ENCODE peak calls at places on chromosome 17, in six cellular contexts. One of them, this sample, is unnamed.

GRCh38 chr17:78278139-78278741 is 46.8 kb downstream of the TMEM235 start:
- DNase-seq in prostate gland: no peak
- DNase-seq in suprapubic skin: no peak
- DNase-seq in body of pancreas: no peak
- DNase-seq in fibroblast of pulmonary artery: no peak
- DNase-seq in endothelial cell of umbilical vein: no peak
- DNase-seq in this sample: peak

GRCh38 chr17:42554250-42555121 is 1.8 kb downstream of the HSD17B1 start:
- DNase-seq in endothelial cell of umbilical vein: peak
- DNase-seq in fibroblast of pulmonary artery: peak
- DNase-seq in prostate gland: peak
- DNase-seq in body of pancreas: peak
- DNase-seq in suprapubic skin: peak
- DNase-seq in this sample: peak

GRCh38 chr17:9104370-9105041 is 83.2 kb downstream of the NTN1 start:
- DNase-seq in body of pancreas: peak
- DNase-seq in suprapubic skin: no peak
- DNase-seq in endothelial cell of umbilical vein: no peak
- DNase-seq in prostate gland: no peak
- DNase-seq in fibroblast of pulmonary artery: no peak
- DNase-seq in this sample: no peak

GRCh38 chr17:3964203-3965122 is at the start of gene ATP2A3:
- DNase-seq in body of pancreas: peak
- DNase-seq in endothelial cell of umbilical vein: no peak
- DNase-seq in fibroblast of pulmonary artery: no peak
- DNase-seq in suprapubic skin: no peak
- DNase-seq in prostate gland: no peak
- DNase-seq in this sample: peak

GRCh38 chr17:82848022-82848592 is 8.3 kb upstream of the ZNF750 start:
- DNase-seq in fibroblast of pulmonary artery: peak
- DNase-seq in suprapubic skin: no peak
- DNase-seq in endothelial cell of umbilical vein: peak
- DNase-seq in body of pancreas: peak
- DNase-seq in prostate gland: peak
- DNase-seq in this sample: peak

GRCh38 chr17:9644910-9645751 is at the start of gene USP43:
- DNase-seq in suprapubic skin: no peak
- DNase-seq in fibroblast of pulmonary artery: no peak
- DNase-seq in endothelial cell of umbilical vein: no peak
- DNase-seq in body of pancreas: peak
- DNase-seq in prostate gland: peak
- DNase-seq in this sample: peak

GRCh38 chr17:1518410-1518809 is 2.0 kb upstream of the INPP5K start:
- DNase-seq in endothelial cell of umbilical vein: no peak
- DNase-seq in suprapubic skin: no peak
- DNase-seq in fibroblast of pulmonary artery: no peak
- DNase-seq in prostate gland: no peak
- DNase-seq in body of pancreas: no peak
- DNase-seq in this sample: no peak

GRCh38 chr17:58322581-58323419 is 5.8 kb downstream of the TSPOAP1 start:
- DNase-seq in prostate gland: no peak
- DNase-seq in fibroblast of pulmonary artery: no peak
- DNase-seq in body of pancreas: no peak
- DNase-seq in endothelial cell of umbilical vein: no peak
- DNase-seq in suprapubic skin: no peak
- DNase-seq in this sample: no peak

GRCh38 chr17:42783062-42783777 is 2.8 kb downstream of the WNK4 start:
- DNase-seq in suprapubic skin: no peak
- DNase-seq in fibroblast of pulmonary artery: peak
- DNase-seq in prostate gland: no peak
- DNase-seq in endothelial cell of umbilical vein: peak
- DNase-seq in body of pancreas: no peak
- DNase-seq in this sample: peak

GRCh38 chr17:66925811-66926500 is 38.6 kb upstream of the CACNG4 start:
- DNase-seq in body of pancreas: no peak
- DNase-seq in suprapubic skin: no peak
- DNase-seq in endothelial cell of umbilical vein: no peak
- DNase-seq in prostate gland: no peak
- DNase-seq in fibroblast of pulmonary artery: no peak
- DNase-seq in this sample: no peak

GRCh38 chr17:82900741-82901140 is 60.9 kb upstream of the ZNF750 start:
- DNase-seq in endothelial cell of umbilical vein: no peak
- DNase-seq in prostate gland: no peak
- DNase-seq in body of pancreas: no peak
- DNase-seq in fibroblast of pulmonary artery: no peak
- DNase-seq in suprapubic skin: no peak
- DNase-seq in this sample: peak

GRCh38 chr17:33602981-33603380 is 309.9 kb upstream of the ASIC2 start:
- DNase-seq in body of pancreas: no peak
- DNase-seq in prostate gland: no peak
- DNase-seq in endothelial cell of umbilical vein: no peak
- DNase-seq in suprapubic skin: no peak
- DNase-seq in fibroblast of pulmonary artery: no peak
- DNase-seq in this sample: no peak

GRCh38 chr17:48198950-48199541 is 91.5 kb downstream of the SNX11 start:
- DNase-seq in prostate gland: peak
- DNase-seq in fibroblast of pulmonary artery: no peak
- DNase-seq in body of pancreas: no peak
- DNase-seq in suprapubic skin: no peak
- DNase-seq in endothelial cell of umbilical vein: no peak
- DNase-seq in this sample: no peak

GRCh38 chr17:40176409-40177110 is 710 bp upstream of the RAPGEFL1 start:
- DNase-seq in body of pancreas: no peak
- DNase-seq in suprapubic skin: peak
- DNase-seq in prostate gland: peak
- DNase-seq in fibroblast of pulmonary artery: no peak
- DNase-seq in endothelial cell of umbilical vein: no peak
- DNase-seq in this sample: no peak

GRCh38 chr17:60086822-60087591 is 8.3 kb upstream of the HEATR6 start:
- DNase-seq in fibroblast of pulmonary artery: peak
- DNase-seq in endothelial cell of umbilical vein: no peak
- DNase-seq in prostate gland: no peak
- DNase-seq in body of pancreas: no peak
- DNase-seq in suprapubic skin: no peak
- DNase-seq in this sample: peak
- H3K4me3 ChIP-seq in fibroblast of pulmonary artery: peak
- H3K4me3 ChIP-seq in endothelial cell of umbilical vein: no peak
- H3K4me3 ChIP-seq in prostate gland: no peak
- H3K4me3 ChIP-seq in body of pancreas: no peak
- H3K4me3 ChIP-seq in suprapubic skin: no peak
- H3K4me3 ChIP-seq in this sample: peak

DNA sequence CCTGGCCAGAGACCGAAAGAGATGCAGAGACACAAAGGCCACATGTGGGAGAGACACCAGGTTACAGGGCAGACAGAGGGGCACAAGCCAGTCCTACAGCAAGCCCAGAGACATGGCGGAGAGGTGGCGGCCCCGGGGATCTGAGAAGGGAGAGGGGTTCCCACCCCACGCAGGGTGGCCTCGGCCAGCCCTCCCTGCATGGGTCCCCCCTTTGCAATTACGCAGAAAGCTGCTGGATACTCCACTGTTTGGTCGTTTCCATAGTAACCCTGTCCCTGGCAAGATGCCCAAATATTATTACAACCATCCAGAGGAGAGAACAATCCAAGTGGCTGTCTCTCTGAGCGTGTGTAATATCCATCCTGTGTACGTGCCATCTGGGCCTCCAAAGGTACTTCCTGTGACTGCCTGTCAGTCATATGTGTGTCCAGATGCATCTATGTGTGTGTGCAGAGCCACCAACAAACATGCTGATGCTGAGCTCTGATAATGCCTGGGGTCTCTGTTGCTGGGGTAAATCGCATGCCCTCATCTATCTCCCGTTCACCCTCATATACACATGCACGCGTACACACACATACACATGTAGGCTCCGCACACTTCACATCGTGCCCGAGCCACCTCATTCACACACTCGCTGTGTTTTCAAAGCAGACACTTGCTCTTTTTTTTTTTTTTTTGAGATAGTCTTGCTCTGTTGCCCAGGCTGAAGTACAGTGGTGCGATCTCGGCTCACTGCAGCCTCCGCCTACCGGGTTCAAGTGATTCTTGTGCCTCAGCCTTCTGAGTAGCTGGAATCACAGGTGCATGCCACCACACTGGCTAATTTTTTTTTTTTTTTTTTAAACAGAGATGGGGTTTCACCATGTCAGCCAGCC is 5.5 kb downstream of the PCGF2 start:
- DNase-seq in suprapubic skin: peak
- DNase-seq in body of pancreas: peak
- DNase-seq in fibroblast of pulmonary artery: peak
- DNase-seq in prostate gland: no peak
- DNase-seq in endothelial cell of umbilical vein: peak
- DNase-seq in this sample: peak
- TF ChIP-seq CTCF in suprapubic skin: no peak
- TF ChIP-seq CTCF in body of pancreas: no peak
- TF ChIP-seq CTCF in fibroblast of pulmonary artery: no peak
- TF ChIP-seq CTCF in prostate gland: no peak
- TF ChIP-seq CTCF in endothelial cell of umbilical vein: no peak
- TF ChIP-seq CTCF in this sample: no peak

DNA sequence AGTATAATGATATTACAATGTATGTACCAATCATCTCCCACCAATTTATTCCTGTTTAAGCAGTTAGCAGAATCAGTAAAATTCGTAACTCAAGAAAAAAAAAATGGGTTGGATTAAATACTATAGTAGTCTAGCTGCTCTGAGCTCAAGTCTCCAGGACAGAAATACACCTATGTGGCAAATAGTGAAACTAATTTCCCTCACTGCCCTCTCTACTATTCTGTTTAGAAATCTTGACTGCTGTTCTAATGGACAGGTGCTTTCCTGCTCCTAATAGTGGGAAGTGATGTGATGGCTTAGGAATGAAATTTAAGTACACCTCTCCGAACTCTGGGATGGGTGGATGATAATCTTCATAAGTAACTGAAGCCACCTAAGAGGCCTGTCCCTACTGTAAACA is 175.7 kb downstream of the KCNJ2 start:
- DNase-seq in body of pancreas: no peak
- DNase-seq in prostate gland: no peak
- DNase-seq in suprapubic skin: no peak
- DNase-seq in fibroblast of pulmonary artery: no peak
- DNase-seq in endothelial cell of umbilical vein: no peak
- DNase-seq in this sample: no peak
- H3K4me3 ChIP-seq in body of pancreas: no peak
- H3K4me3 ChIP-seq in prostate gland: no peak
- H3K4me3 ChIP-seq in suprapubic skin: no peak
- H3K4me3 ChIP-seq in fibroblast of pulmonary artery: no peak
- H3K4me3 ChIP-seq in endothelial cell of umbilical vein: no peak
- H3K4me3 ChIP-seq in this sample: no peak

GRCh38 chr17:72366626-72367025 is 245.8 kb downstream of the SOX9 start:
- DNase-seq in fibroblast of pulmonary artery: no peak
- DNase-seq in endothelial cell of umbilical vein: no peak
- DNase-seq in body of pancreas: no peak
- DNase-seq in prostate gland: no peak
- DNase-seq in suprapubic skin: no peak
- DNase-seq in this sample: no peak
- TF ChIP-seq CTCF in fibroblast of pulmonary artery: no peak
- TF ChIP-seq CTCF in endothelial cell of umbilical vein: no peak
- TF ChIP-seq CTCF in body of pancreas: no peak
- TF ChIP-seq CTCF in prostate gland: no peak
- TF ChIP-seq CTCF in suprapubic skin: no peak
- TF ChIP-seq CTCF in this sample: no peak

DNA sequence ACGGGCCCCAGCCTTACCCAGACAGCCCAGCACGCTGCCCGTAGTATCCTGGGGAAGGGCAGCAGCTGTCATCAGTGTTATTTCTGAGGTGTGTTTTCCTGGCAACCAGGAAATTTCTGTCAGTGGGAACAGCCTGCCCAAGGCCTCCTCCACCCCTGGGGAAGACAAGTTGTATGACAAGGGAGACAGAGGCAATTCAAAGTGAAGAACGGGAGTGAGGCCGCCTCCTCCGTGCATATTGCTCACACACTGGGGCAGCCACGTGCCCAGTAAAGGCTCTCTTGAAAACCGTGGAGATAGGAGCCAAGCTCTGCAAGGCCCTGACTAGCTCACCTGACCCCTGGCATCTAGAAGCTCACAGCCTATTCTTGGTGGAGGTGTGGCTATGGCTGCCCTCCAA is 57.6 kb downstream of the RAI1 start:
- DNase-seq in endothelial cell of umbilical vein: peak
- DNase-seq in body of pancreas: peak
- DNase-seq in prostate gland: no peak
- DNase-seq in fibroblast of pulmonary artery: peak
- DNase-seq in suprapubic skin: no peak
- DNase-seq in this sample: no peak
- H3K4me3 ChIP-seq in endothelial cell of umbilical vein: no peak
- H3K4me3 ChIP-seq in body of pancreas: no peak
- H3K4me3 ChIP-seq in prostate gland: no peak
- H3K4me3 ChIP-seq in fibroblast of pulmonary artery: no peak
- H3K4me3 ChIP-seq in suprapubic skin: no peak
- H3K4me3 ChIP-seq in this sample: no peak

DNA sequence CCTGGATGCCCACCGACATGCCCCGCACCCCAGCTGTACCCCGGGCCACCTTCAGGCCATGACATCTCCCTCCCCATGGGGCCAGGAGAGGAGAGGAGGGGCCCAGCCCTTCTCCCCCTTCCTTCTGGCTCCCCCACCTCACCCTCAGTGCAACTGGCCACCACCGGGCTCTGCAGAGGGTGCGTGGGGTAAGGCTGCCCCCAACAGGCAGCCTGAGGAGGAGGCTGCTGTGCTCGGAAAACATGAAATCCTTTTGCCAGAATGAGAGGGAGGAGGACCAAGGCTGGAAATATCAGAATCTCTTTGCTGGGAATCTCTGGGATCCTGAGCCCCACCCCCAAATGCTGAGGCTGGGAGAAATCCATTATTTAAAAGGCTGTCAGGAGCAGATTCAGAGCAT is 68.4 kb downstream of the CCT6B start:
- DNase-seq in endothelial cell of umbilical vein: no peak
- DNase-seq in suprapubic skin: no peak
- DNase-seq in prostate gland: no peak
- DNase-seq in body of pancreas: no peak
- DNase-seq in fibroblast of pulmonary artery: no peak
- DNase-seq in this sample: no peak
- TF ChIP-seq CTCF in endothelial cell of umbilical vein: peak
- TF ChIP-seq CTCF in suprapubic skin: no peak
- TF ChIP-seq CTCF in prostate gland: no peak
- TF ChIP-seq CTCF in body of pancreas: no peak
- TF ChIP-seq CTCF in fibroblast of pulmonary artery: peak
- TF ChIP-seq CTCF in this sample: peak

GRCh38 chr17:73652886-73653480 is 8.7 kb upstream of the SDK2 start:
- DNase-seq in prostate gland: no peak
- DNase-seq in suprapubic skin: no peak
- DNase-seq in body of pancreas: no peak
- DNase-seq in endothelial cell of umbilical vein: no peak
- DNase-seq in fibroblast of pulmonary artery: no peak
- DNase-seq in this sample: no peak
- H3K4me3 ChIP-seq in prostate gland: no peak
- H3K4me3 ChIP-seq in suprapubic skin: no peak
- H3K4me3 ChIP-seq in body of pancreas: no peak
- H3K4me3 ChIP-seq in endothelial cell of umbilical vein: no peak
- H3K4me3 ChIP-seq in fibroblast of pulmonary artery: no peak
- H3K4me3 ChIP-seq in this sample: no peak

This sample was measured in fibroblast of villous mesenchyme.